ENCODE peak calls at places on chromosomes 3 and 15, in eight cellular contexts. One of them, this sample, is unnamed.

GRCh38 chr3:137568880-137569279 is 195.2 kb upstream of the SOX14 start:
- DNase-seq in adrenal gland: no peak
- DNase-seq in AG09309: no peak
- DNase-seq in upper lobe of right lung: no peak
- DNase-seq in hepatocyte: no peak
- DNase-seq in tibial artery: no peak
- DNase-seq in PC-3: no peak
- DNase-seq in AG04450: no peak
- DNase-seq in this sample: no peak

GRCh38 chr3:134373278-134373941 is 837 bp downstream of the AMOTL2 start:
- DNase-seq in AG04450: peak
- DNase-seq in AG09309: peak
- DNase-seq in tibial artery: peak
- DNase-seq in upper lobe of right lung: peak
- DNase-seq in hepatocyte: peak
- DNase-seq in PC-3: peak
- DNase-seq in adrenal gland: peak
- DNase-seq in this sample: peak

GRCh38 chr3:14418670-14419250 is 16.4 kb downstream of the SLC6A6 start:
- DNase-seq in AG04450: no peak
- DNase-seq in adrenal gland: no peak
- DNase-seq in PC-3: no peak
- DNase-seq in upper lobe of right lung: peak
- DNase-seq in AG09309: no peak
- DNase-seq in tibial artery: peak
- DNase-seq in hepatocyte: peak
- DNase-seq in this sample: no peak

GRCh38 chr3:189908646-189909045 is 212.1 kb downstream of the P3H2 start:
- DNase-seq in AG04450: peak
- DNase-seq in hepatocyte: no peak
- DNase-seq in PC-3: peak
- DNase-seq in AG09309: no peak
- DNase-seq in tibial artery: no peak
- DNase-seq in upper lobe of right lung: no peak
- DNase-seq in adrenal gland: no peak
- DNase-seq in this sample: no peak

GRCh38 chr3:111299070-111299672 is 227.6 kb downstream of the NECTIN3 start:
- DNase-seq in upper lobe of right lung: no peak
- DNase-seq in AG04450: no peak
- DNase-seq in tibial artery: no peak
- DNase-seq in PC-3: no peak
- DNase-seq in adrenal gland: no peak
- DNase-seq in hepatocyte: no peak
- DNase-seq in AG09309: peak
- DNase-seq in this sample: no peak

GRCh38 chr3:182739619-182740018 is 53.7 kb upstream of the ATP11B start:
- DNase-seq in PC-3: peak
- DNase-seq in upper lobe of right lung: no peak
- DNase-seq in hepatocyte: no peak
- DNase-seq in adrenal gland: no peak
- DNase-seq in AG09309: no peak
- DNase-seq in tibial artery: no peak
- DNase-seq in AG04450: peak
- DNase-seq in this sample: no peak

GRCh38 chr15:43975326-43975725 is 148.5 kb downstream of the WDR76 start:
- DNase-seq in hepatocyte: no peak
- DNase-seq in AG09309: no peak
- DNase-seq in upper lobe of right lung: no peak
- DNase-seq in AG04450: no peak
- DNase-seq in PC-3: no peak
- DNase-seq in tibial artery: no peak
- DNase-seq in adrenal gland: no peak
- DNase-seq in this sample: no peak

GRCh38 chr3:146099316-146099715 is 61.7 kb downstream of the PLOD2 start:
- DNase-seq in hepatocyte: no peak
- DNase-seq in PC-3: no peak
- DNase-seq in AG09309: no peak
- DNase-seq in upper lobe of right lung: no peak
- DNase-seq in adrenal gland: no peak
- DNase-seq in tibial artery: no peak
- DNase-seq in AG04450: no peak
- DNase-seq in this sample: no peak

GRCh38 chr3:161222662-161223061 is 1.6 kb downstream of the NMD3 start:
- DNase-seq in adrenal gland: no peak
- DNase-seq in tibial artery: no peak
- DNase-seq in AG09309: no peak
- DNase-seq in PC-3: peak
- DNase-seq in upper lobe of right lung: no peak
- DNase-seq in hepatocyte: no peak
- DNase-seq in AG04450: no peak
- DNase-seq in this sample: no peak

GRCh38 chr3:158509891-158510290 is 61.1 kb upstream of the MLF1 start:
- DNase-seq in upper lobe of right lung: no peak
- DNase-seq in tibial artery: no peak
- DNase-seq in hepatocyte: no peak
- DNase-seq in AG04450: no peak
- DNase-seq in AG09309: no peak
- DNase-seq in adrenal gland: no peak
- DNase-seq in PC-3: no peak
- DNase-seq in this sample: no peak

GRCh38 chr3:168249539-168250414 is 154.1 kb upstream of the GOLIM4 start:
- DNase-seq in upper lobe of right lung: peak
- DNase-seq in tibial artery: peak
- DNase-seq in hepatocyte: peak
- DNase-seq in PC-3: peak
- DNase-seq in AG04450: peak
- DNase-seq in AG09309: peak
- DNase-seq in adrenal gland: peak
- DNase-seq in this sample: no peak

GRCh38 chr3:182412066-182412465 is 381.2 kb upstream of the ATP11B start:
- DNase-seq in AG04450: no peak
- DNase-seq in AG09309: no peak
- DNase-seq in upper lobe of right lung: no peak
- DNase-seq in PC-3: peak
- DNase-seq in hepatocyte: no peak
- DNase-seq in tibial artery: no peak
- DNase-seq in adrenal gland: no peak
- DNase-seq in this sample: no peak

GRCh38 chr15:44296625-44297524 is 8.4 kb downstream of the GOLM2 start:
- DNase-seq in PC-3: peak
- DNase-seq in hepatocyte: peak
- DNase-seq in adrenal gland: no peak
- DNase-seq in AG09309: no peak
- DNase-seq in upper lobe of right lung: no peak
- DNase-seq in AG04450: no peak
- DNase-seq in tibial artery: no peak
- DNase-seq in this sample: no peak

GRCh38 chr3:10338591-10339369 is 17.9 kb upstream of the SEC13 start:
- DNase-seq in AG09309: no peak
- DNase-seq in PC-3: no peak
- DNase-seq in adrenal gland: no peak
- DNase-seq in hepatocyte: no peak
- DNase-seq in upper lobe of right lung: no peak
- DNase-seq in AG04450: no peak
- DNase-seq in tibial artery: no peak
- DNase-seq in this sample: no peak
- TF ChIP-seq CTCF in AG09309: no peak
- TF ChIP-seq CTCF in PC-3: no peak
- TF ChIP-seq CTCF in adrenal gland: no peak
- TF ChIP-seq CTCF in hepatocyte: no peak
- TF ChIP-seq CTCF in upper lobe of right lung: no peak
- TF ChIP-seq CTCF in AG04450: no peak
- TF ChIP-seq CTCF in tibial artery: no peak
- TF ChIP-seq CTCF in this sample: no peak

GRCh38 chr15:99485992-99486370 is 79.8 kb upstream of the MEF2A start:
- DNase-seq in AG04450: no peak
- DNase-seq in PC-3: no peak
- DNase-seq in tibial artery: no peak
- DNase-seq in AG09309: no peak
- DNase-seq in hepatocyte: no peak
- DNase-seq in adrenal gland: no peak
- DNase-seq in upper lobe of right lung: no peak
- DNase-seq in this sample: no peak
- H3K4me3 ChIP-seq in AG04450: peak
- H3K4me3 ChIP-seq in PC-3: no peak
- H3K4me3 ChIP-seq in tibial artery: peak
- H3K4me3 ChIP-seq in AG09309: peak
- H3K4me3 ChIP-seq in hepatocyte: peak
- H3K4me3 ChIP-seq in adrenal gland: peak
- H3K4me3 ChIP-seq in upper lobe of right lung: peak
- H3K4me3 ChIP-seq in this sample: peak

GRCh38 chr3:123657111-123657510 is 72.3 kb upstream of the HACD2 start:
- DNase-seq in PC-3: no peak
- DNase-seq in hepatocyte: no peak
- DNase-seq in AG09309: no peak
- DNase-seq in AG04450: no peak
- DNase-seq in tibial artery: no peak
- DNase-seq in upper lobe of right lung: no peak
- DNase-seq in adrenal gland: no peak
- DNase-seq in this sample: no peak

GRCh38 chr3:123655400-123655799 is 70.5 kb upstream of the HACD2 start:
- DNase-seq in PC-3: no peak
- DNase-seq in hepatocyte: no peak
- DNase-seq in tibial artery: peak
- DNase-seq in AG04450: no peak
- DNase-seq in upper lobe of right lung: no peak
- DNase-seq in adrenal gland: no peak
- DNase-seq in AG09309: peak
- DNase-seq in this sample: no peak

GRCh38 chr3:123656241-123656640 is 71.4 kb upstream of the HACD2 start:
- DNase-seq in tibial artery: no peak
- DNase-seq in hepatocyte: no peak
- DNase-seq in AG04450: no peak
- DNase-seq in PC-3: no peak
- DNase-seq in adrenal gland: no peak
- DNase-seq in AG09309: no peak
- DNase-seq in upper lobe of right lung: no peak
- DNase-seq in this sample: no peak

GRCh38 chr3:123657578-123657977 is 72.7 kb upstream of the HACD2 start:
- DNase-seq in PC-3: no peak
- DNase-seq in adrenal gland: no peak
- DNase-seq in AG04450: no peak
- DNase-seq in tibial artery: no peak
- DNase-seq in hepatocyte: peak
- DNase-seq in AG09309: no peak
- DNase-seq in upper lobe of right lung: no peak
- DNase-seq in this sample: no peak

DNA sequence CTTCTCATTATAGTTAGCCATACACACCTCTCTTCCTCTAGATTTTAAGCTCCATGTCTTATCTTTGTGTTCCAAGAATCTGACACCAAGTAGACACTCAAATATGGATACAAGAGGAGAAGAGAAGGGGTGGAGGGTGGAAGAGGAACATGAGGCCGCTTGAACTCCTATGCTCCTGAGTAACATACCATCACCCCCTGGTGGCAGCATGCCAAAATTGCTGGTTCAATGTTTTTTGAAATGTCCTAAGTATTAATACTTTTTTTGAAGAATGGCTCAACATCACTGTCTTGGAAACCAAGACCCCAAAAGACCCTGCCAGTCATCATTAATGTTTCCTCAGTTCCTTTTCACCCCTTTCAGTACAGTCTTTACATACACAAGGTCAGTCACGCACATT is 71.8 kb upstream of the HACD2 start:
- DNase-seq in AG09309: no peak
- DNase-seq in PC-3: peak
- DNase-seq in upper lobe of right lung: no peak
- DNase-seq in AG04450: no peak
- DNase-seq in adrenal gland: no peak
- DNase-seq in hepatocyte: no peak
- DNase-seq in tibial artery: no peak
- DNase-seq in this sample: no peak
- TF ChIP-seq CTCF in AG09309: no peak
- TF ChIP-seq CTCF in PC-3: peak
- TF ChIP-seq CTCF in upper lobe of right lung: no peak
- TF ChIP-seq CTCF in AG04450: peak
- TF ChIP-seq CTCF in adrenal gland: no peak
- TF ChIP-seq CTCF in hepatocyte: peak
- TF ChIP-seq CTCF in tibial artery: no peak
- TF ChIP-seq CTCF in this sample: no peak

DNA sequence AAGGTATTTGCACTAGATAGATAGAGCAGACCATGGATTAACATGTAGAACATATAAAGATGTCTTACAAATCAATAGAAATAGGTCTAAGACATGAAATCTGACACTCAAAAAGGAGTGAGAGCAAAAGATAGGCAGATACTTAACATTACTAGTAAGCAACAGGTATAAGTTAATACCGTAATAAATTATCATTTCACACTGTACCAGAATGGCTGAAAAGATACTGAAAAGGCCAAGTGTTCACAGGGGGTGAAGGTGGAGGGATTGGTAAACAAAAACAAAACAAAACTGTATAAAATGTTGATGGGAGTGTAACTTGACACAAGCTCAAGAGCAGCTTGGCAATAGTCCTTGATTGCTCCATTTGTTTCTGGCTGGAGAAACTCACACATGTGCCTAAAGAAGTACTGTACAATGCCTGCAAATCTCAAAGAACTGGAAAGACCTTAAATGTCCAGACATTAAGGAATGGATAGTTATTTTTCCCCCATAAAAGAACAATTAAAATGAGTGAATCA is 3.5 kb downstream of the NSMCE3 start:
- DNase-seq in hepatocyte: no peak
- DNase-seq in AG09309: no peak
- DNase-seq in PC-3: no peak
- DNase-seq in adrenal gland: no peak
- DNase-seq in AG04450: no peak
- DNase-seq in upper lobe of right lung: no peak
- DNase-seq in tibial artery: no peak
- DNase-seq in this sample: no peak
- H3K4me3 ChIP-seq in hepatocyte: no peak
- H3K4me3 ChIP-seq in AG09309: no peak
- H3K4me3 ChIP-seq in PC-3: no peak
- H3K4me3 ChIP-seq in adrenal gland: no peak
- H3K4me3 ChIP-seq in AG04450: no peak
- H3K4me3 ChIP-seq in upper lobe of right lung: no peak
- H3K4me3 ChIP-seq in tibial artery: no peak
- H3K4me3 ChIP-seq in this sample: no peak

GRCh38 chr15:65414841-65415621 is 7.7 kb downstream of the IGDCC4 start:
- DNase-seq in PC-3: no peak
- DNase-seq in AG04450: no peak
- DNase-seq in upper lobe of right lung: no peak
- DNase-seq in hepatocyte: peak
- DNase-seq in adrenal gland: no peak
- DNase-seq in AG09309: no peak
- DNase-seq in tibial artery: no peak
- DNase-seq in this sample: no peak
- TF ChIP-seq CTCF in PC-3: no peak
- TF ChIP-seq CTCF in AG04450: peak
- TF ChIP-seq CTCF in upper lobe of right lung: no peak
- TF ChIP-seq CTCF in hepatocyte: no peak
- TF ChIP-seq CTCF in adrenal gland: no peak
- TF ChIP-seq CTCF in AG09309: no peak
- TF ChIP-seq CTCF in tibial artery: no peak
- TF ChIP-seq CTCF in this sample: no peak